ENCODE peak calls at places on chromosomes 13 and 19, in nine cellular contexts. F is SHP77; M is amniotic stem cell; A is NCI-H1436; O is central memory CD4-positive, alpha-beta T cell; I is mammary epithelial cell; B is stimulated activated naive CD8-positive, alpha-beta T cell treated with anti-CD3 and anti-CD28 coated beads, Interleukin-15, Interleukin-2, amounts not matched to agents 100 U/mL and 50 U/mL, for 24 hours; S is SW 1271; C is activated T-cell treated with anti-CD3 and anti-CD28 coated beads for 1 hour. R is an unnamed sample.

GRCh38 chr19:7450243-7451223 is 38.3 kb downstream of the PEX11G start:
- DNase-seq in F (no peak), M (no peak), A (no peak), O (no peak), I (peak), B (no peak), S (no peak), C (no peak), R (no peak)

GRCh38 chr19:18520848-18521691 is 800 bp downstream of the ELL start:
- DNase-seq in F (no peak), M (no peak), A (no peak), O (peak), I (no peak), B (peak), S (no peak), C (no peak), R (no peak)

GRCh38 chr13:114008964-114009589 is 35.2 kb upstream of the C13orf46 start:
- DNase-seq in F (no peak), M (no peak), A (no peak), O (no peak), I (no peak), B (no peak), S (no peak), C (no peak), R (no peak)

GRCh38 chr19:9849786-9850185 is 14.7 kb downstream of the PIN1 start:
- DNase-seq in F (no peak), M (no peak), A (no peak), O (no peak), I (no peak), B (no peak), S (no peak), C (no peak), R (no peak)

GRCh38 chr19:33302974-33303790 is 848 bp upstream of the CEBPA start:
- DNase-seq in F (no peak), M (no peak), A (no peak), O (no peak), I (peak), B (peak), S (no peak), C (no peak), R (peak)

GRCh38 chr19:7534531-7534980 is 961 bp upstream of the PNPLA6 start:
- DNase-seq in F (no peak), M (peak), A (no peak), O (peak), I (peak), B (peak), S (peak), C (peak), R (no peak)

GRCh38 chr13:99577934-99578917 is 77.0 kb downstream of the TM9SF2 start:
- DNase-seq in F (no peak), M (no peak), A (no peak), O (no peak), I (no peak), B (no peak), S (no peak), C (no peak), R (no peak)

GRCh38 chr13:44498969-44499368 is 77.2 kb downstream of the TSC22D1 start:
- DNase-seq in F (no peak), M (no peak), A (no peak), O (no peak), I (no peak), B (no peak), S (no peak), C (no peak), R (no peak)

GRCh38 chr13:19957320-19958118 is 1.0 kb upstream of the ZMYM2 start:
- DNase-seq in F (peak), M (no peak), A (peak), O (peak), I (peak), B (peak), S (no peak), C (peak), R (peak)

GRCh38 chr19:40417714-40417996 is 4.5 kb upstream of the PRX start:
- DNase-seq in F (no peak), M (no peak), A (no peak), O (no peak), I (no peak), B (no peak), S (no peak), C (no peak), R (no peak)

GRCh38 chr19:50537769-50538230 is 24.1 kb upstream of the ASPDH start:
- DNase-seq in F (peak), M (peak), A (peak), O (no peak), I (peak), B (peak), S (no peak), C (peak), R (peak)

GRCh38 chr19:10379880-10380310 is 477 bp downstream of the TYK2 start:
- DNase-seq in F (no peak), M (no peak), A (no peak), O (no peak), I (no peak), B (no peak), S (no peak), C (no peak), R (no peak)

GRCh38 chr19:54418030-54418929 is 3.0 kb downstream of the TTYH1 start:
- DNase-seq in F (no peak), M (no peak), A (no peak), O (no peak), I (no peak), B (peak), S (no peak), C (no peak), R (peak)

GRCh38 chr13:40194204-40194806 is 472.1 kb downstream of the FOXO1 start:
- DNase-seq in F (no peak), M (no peak), A (no peak), O (no peak), I (no peak), B (no peak), S (no peak), C (no peak), R (no peak)

GRCh38 chr13:27283906-27284523 is 13.4 kb downstream of the RASL11A start:
- DNase-seq in F (peak), M (no peak), A (no peak), O (no peak), I (no peak), B (no peak), S (no peak), C (no peak), R (no peak)

GRCh38 chr13:73399347-73400216 is 340.8 kb downstream of the KLF5 start:
- DNase-seq in F (no peak), M (no peak), A (no peak), O (no peak), I (peak), B (no peak), S (no peak), C (no peak), R (no peak)

GRCh38 chr13:46983881-46984280 is 87.0 kb upstream of the HTR2A start:
- DNase-seq in F (no peak), M (no peak), A (no peak), O (no peak), I (peak), B (no peak), S (no peak), C (no peak), R (no peak)

GRCh38 chr19:50461066-50461875 is 15.0 kb upstream of the EMC10 start:
- DNase-seq in F (peak), M (peak), A (peak), O (peak), I (peak), B (peak), S (no peak), C (peak), R (peak)

GRCh38 chr19:19269952-19270694 is 3.0 kb downstream of the TM6SF2 start:
- DNase-seq in F (no peak), M (no peak), A (no peak), O (no peak), I (no peak), B (no peak), S (no peak), C (no peak), R (no peak)

GRCh38 chr13:30864352-30865130 is 41.5 kb upstream of the MEDAG start:
- DNase-seq in F (no peak), M (peak), A (no peak), O (no peak), I (peak), B (no peak), S (no peak), C (no peak), R (no peak)

GRCh38 chr19:17779281-17779930 is 15.5 kb upstream of the B3GNT3 start:
- DNase-seq in F (no peak), M (no peak), A (no peak), O (no peak), I (no peak), B (no peak), S (no peak), C (no peak), R (no peak)

GRCh38 chr13:75299913-75300862 is 181.8 kb downstream of the TBC1D4 start:
- DNase-seq in F (no peak), M (no peak), A (no peak), O (no peak), I (peak), B (no peak), S (no peak), C (no peak), R (no peak)

GRCh38 chr13:35496761-35497386 is 20.4 kb upstream of the MAB21L1 start:
- DNase-seq in F (no peak), M (no peak), A (no peak), O (no peak), I (no peak), B (no peak), S (no peak), C (no peak), R (no peak)

GRCh38 chr13:60448907-60449510 is 52.0 kb downstream of the TDRD3 start:
- DNase-seq in F (peak), M (no peak), A (peak), O (no peak), I (peak), B (no peak), S (no peak), C (no peak), R (no peak)

GRCh38 chr13:75946746-75947397 is 310.7 kb downstream of the LMO7 start:
- DNase-seq in F (no peak), M (no peak), A (no peak), O (no peak), I (no peak), B (no peak), S (no peak), C (no peak), R (no peak)

GRCh38 chr13:31160857-31161582 is 684 bp downstream of the HSPH1 start:
- DNase-seq in F (no peak), M (peak), A (no peak), O (peak), I (peak), B (peak), S (no peak), C (peak), R (peak)

GRCh38 chr13:113211774-113212173 is 2.4 kb downstream of the CUL4A start:
- DNase-seq in F (peak), M (no peak), A (no peak), O (no peak), I (no peak), B (peak), S (no peak), C (no peak), R (no peak)